ENCODE peak calls at places on chromosomes 6 and 20, in four cellular contexts. N, W, S and M are unnamed samples.

GRCh38 chr6:36129889-36130671 is at the start of gene MAPK13:
- DNase-seq in N (peak), S (peak), W (no peak), M (no peak)

GRCh38 chr6:130020106-130020851 is 1.9 kb downstream of the L3MBTL3 start:
- DNase-seq in N (peak), S (no peak), W (no peak), M (no peak)

GRCh38 chr6:95978230-95978629 is 37.5 kb upstream of the FUT9 start:
- DNase-seq in S (no peak), N (no peak), W (no peak), M (no peak)

GRCh38 chr20:45781391-45781931 is 10.2 kb downstream of the WFDC3 start:
- DNase-seq in S (no peak), W (no peak), N (no peak), M (no peak)

GRCh38 chr6:9507136-9507895 is 907.6 kb downstream of the TFAP2A start:
- DNase-seq in W (no peak), S (no peak), N (peak), M (no peak)

GRCh38 chr20:20821496-20822260 is 109.2 kb upstream of the RALGAPA2 start:
- DNase-seq in S (no peak), N (peak), W (no peak), M (no peak)

GRCh38 chr6:129124334-129124733 is 241.4 kb downstream of the LAMA2 start:
- DNase-seq in N (no peak), W (no peak), S (no peak), M (no peak)

GRCh38 chr6:37485259-37485658 is 14.4 kb downstream of the CCDC167 start:
- DNase-seq in W (no peak), S (no peak), N (peak), M (no peak)

GRCh38 chr6:102344769-102345168 is 951.3 kb downstream of the GRIK2 start:
- DNase-seq in S (no peak), W (no peak), N (no peak), M (no peak)

GRCh38 chr6:41291717-41292116 is 5.2 kb upstream of the TREM1 start:
- DNase-seq in S (no peak), W (no peak), N (no peak), M (no peak)

GRCh38 chr6:31578461-31579118 is 3.2 kb downstream of the TNF start:
- DNase-seq in N (no peak), W (no peak), S (no peak), M (no peak)

GRCh38 chr6:36272234-36272633 is 2.4 kb downstream of the PNPLA1 start:
- DNase-seq in S (no peak), W (no peak), N (no peak), M (no peak)

GRCh38 chr6:14458669-14459266 is 341.2 kb downstream of the CD83 start:
- DNase-seq in S (no peak), W (no peak), N (no peak), M (no peak)

GRCh38 chr6:5084787-5085637 is at the start of gene PPP1R3G:
- DNase-seq in W (no peak), S (peak), N (peak), M (no peak)

GRCh38 chr20:3121955-3122610 is 37.6 kb upstream of the AVP start:
- DNase-seq in N (no peak), W (no peak), S (no peak), M (no peak)

GRCh38 chr6:114997813-114998292 is 655.0 kb upstream of the HS3ST5 start:
- DNase-seq in W (no peak), N (no peak), S (peak), M (no peak)

GRCh38 chr20:33862709-33863403 is 51.7 kb downstream of the CHMP4B start:
- DNase-seq in N (peak), S (no peak), W (no peak), M (no peak)

GRCh38 chr20:48364055-48364454 is 463.7 kb downstream of the PREX1 start:
- DNase-seq in N (no peak), W (no peak), S (no peak), M (no peak)

GRCh38 chr6:157077251-157077650 is 246.1 kb downstream of the TMEM242 start:
- DNase-seq in W (no peak), S (no peak), N (no peak), M (no peak)

GRCh38 chr6:18555750-18556149 is 168.6 kb downstream of the RNF144B start:
- DNase-seq in W (no peak), S (no peak), N (no peak), M (no peak)

GRCh38 chr20:19524691-19525090 is 233.4 kb upstream of the RIN2 start:
- DNase-seq in S (no peak), W (no peak), N (no peak), M (no peak)

GRCh38 chr6:19268718-19269117 is 568.5 kb upstream of the ID4 start:
- DNase-seq in W (no peak), S (no peak), N (no peak), M (no peak)

GRCh38 chr20:23100754-23101107 is 14.6 kb upstream of the CD93 start:
- DNase-seq in W (no peak), S (no peak), N (no peak), M (no peak)

DNA sequence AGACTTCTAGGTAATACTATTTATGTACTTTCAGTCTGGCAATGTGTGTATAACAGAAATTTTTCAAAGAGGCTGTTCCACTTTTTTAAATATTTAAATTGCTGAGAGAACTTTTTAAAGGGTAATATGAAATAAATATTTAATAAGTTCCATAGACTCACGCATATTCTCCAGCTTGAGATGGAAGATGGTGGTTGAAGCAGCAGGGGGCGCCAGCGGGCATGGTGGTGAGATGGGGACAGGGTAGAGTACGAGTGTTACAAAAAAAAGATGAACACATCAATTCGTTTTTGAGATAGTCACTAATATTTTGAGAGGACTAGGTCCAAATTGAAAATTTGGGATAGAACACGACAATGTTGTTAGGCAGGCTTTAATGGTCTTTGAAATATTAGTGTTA is 68.4 kb downstream of the RSPO3 start:
- DNase-seq in N (peak), W (peak), S (peak), M (no peak)
- TF ChIP-seq CTCF in N (peak), W (no peak), S (peak), M (peak)

DNA sequence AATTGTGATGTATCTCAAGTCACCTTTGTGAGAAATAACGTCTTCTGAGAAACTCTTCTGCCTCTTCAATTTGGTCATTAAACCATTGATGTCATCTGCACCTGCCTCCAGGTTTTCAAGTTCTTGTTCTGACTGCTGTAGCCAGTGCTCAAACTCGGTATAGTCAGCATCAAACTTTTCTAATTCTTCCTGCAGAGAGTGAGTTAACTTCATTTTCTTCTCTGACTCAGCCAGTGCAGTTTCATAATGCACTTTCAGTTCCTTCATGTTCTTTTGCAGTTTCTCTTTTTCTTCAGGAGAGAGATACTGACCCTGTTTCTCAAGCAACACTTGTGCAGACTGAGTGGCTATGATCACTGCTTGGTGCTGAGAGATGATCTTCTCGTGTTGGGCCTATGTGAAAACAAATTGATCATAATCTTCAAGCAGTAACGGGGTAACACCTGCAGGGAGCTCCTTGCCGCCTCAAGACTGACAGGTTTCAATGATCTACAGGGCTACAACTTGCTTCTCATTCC is 48.8 kb downstream of the DST start:
- DNase-seq in N (no peak), S (peak), W (no peak), M (peak)
- H3K4me3 ChIP-seq in N (no peak), S (peak), W (no peak), M (no peak)

GRCh38 chr6:164113637-164114036 is 699.1 kb downstream of the QKI start:
- DNase-seq in S (no peak), N (no peak), W (no peak), M (no peak)
- TF ChIP-seq CTCF in S (no peak), N (no peak), W (no peak), M (no peak)

GRCh38 chr6:11778042-11778441 is 561 bp downstream of the ADTRP start:
- DNase-seq in N (no peak), S (no peak), W (no peak), M (no peak)
- H3K4me3 ChIP-seq in N (no peak), S (no peak), W (no peak), M (no peak)

GRCh38 chr20:62553136-62553837 is 77.5 kb upstream of the GATA5 start:
- DNase-seq in N (no peak), S (no peak), W (no peak), M (no peak)
- TF ChIP-seq CTCF in N (no peak), S (no peak), W (no peak), M (no peak)

DNA sequence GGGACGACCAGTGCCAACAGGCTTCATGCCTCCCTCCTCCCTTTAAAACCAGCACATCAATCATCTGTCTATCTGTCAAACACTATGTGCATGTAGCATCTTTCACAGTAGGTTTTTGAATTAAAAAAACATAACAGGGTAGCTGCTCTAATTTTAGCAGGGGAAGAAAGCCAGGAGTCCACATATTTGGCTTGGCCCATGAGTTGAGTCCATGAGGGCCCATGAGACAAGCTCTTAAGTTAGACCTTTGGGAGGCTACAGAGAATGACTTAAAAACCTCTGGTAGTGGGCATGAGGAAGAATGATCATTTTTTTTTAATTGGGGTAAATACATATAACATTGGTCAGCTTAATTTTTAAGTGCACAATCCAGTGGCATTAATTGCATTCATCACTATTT is 194.9 kb downstream of the UTRN start:
- DNase-seq in S (no peak), N (no peak), W (no peak), M (no peak)
- H3K4me3 ChIP-seq in S (no peak), N (no peak), W (no peak), M (no peak)

GRCh38 chr20:44210422-44211176 is at the start of gene OSER1:
- DNase-seq in N (peak), S (peak), W (peak), M (peak)
- TF ChIP-seq CTCF in N (no peak), S (no peak), W (peak), M (no peak)

DNA sequence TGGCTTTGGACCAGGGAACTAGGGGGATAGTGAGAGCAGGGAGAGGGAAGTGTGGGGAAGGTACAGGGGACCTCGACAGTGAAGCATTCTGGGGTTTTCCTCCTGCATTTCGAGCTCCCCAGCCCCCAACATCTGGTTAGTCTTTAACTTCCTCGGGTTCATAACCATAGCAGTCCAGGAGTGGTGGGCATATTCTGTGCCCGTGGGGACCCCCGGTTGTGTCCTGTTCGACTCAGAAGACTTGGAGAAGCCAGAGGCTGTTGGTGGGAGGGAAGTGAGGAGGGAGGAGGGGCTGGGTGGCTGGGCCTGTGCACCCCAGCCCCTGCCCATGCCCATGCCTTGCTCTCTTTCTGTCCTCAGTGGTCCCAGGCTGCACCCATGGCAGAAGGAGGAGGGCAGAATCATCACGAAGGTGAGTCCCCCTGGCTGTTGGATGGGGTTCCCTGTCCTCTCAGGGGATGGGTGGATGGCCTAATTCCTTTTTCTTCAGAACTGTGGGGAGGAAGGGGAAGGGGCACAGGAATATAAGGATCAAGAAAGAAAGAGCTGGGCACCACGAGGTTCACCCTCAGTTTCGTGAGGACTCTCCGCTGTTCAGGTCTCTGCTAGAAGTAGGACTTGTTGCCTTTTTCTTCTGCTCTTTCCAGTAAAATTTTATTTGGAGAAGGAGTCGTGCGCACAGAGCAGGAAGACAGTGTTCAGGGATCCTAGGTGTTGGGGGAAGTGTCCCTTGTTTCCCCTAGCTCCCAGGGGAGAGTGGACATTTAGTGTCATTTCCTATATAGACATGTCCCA is 4.2 kb downstream of the VEGFA start:
- DNase-seq in W (no peak), N (no peak), S (no peak), M (no peak)
- H3K4me3 ChIP-seq in W (peak), N (peak), S (peak), M (peak)